ENCODE peak calls at places on chromosomes 11 and 22, in eight cellular contexts. D, P, H, B, V, U, Z and K are unnamed samples.

GRCh38 chr11:116512841-116513240 is 259.9 kb downstream of the BUD13 start:
- DNase-seq in U (no peak), H (no peak), Z (no peak), P (no peak), D (no peak), V (no peak), B (no peak), K (no peak)

GRCh38 chr11:103978588-103979580 is 57.6 kb upstream of the DDI1 start:
- DNase-seq in Z (no peak), B (no peak), V (no peak), H (no peak), P (no peak), U (no peak), D (no peak), K (no peak)

GRCh38 chr11:25941353-25941752 is 390.6 kb upstream of the ANO3 start:
- DNase-seq in H (no peak), P (no peak), U (no peak), Z (no peak), D (no peak), V (no peak), B (no peak), K (no peak)

GRCh38 chr11:102470257-102470656 is 17.7 kb upstream of the TMEM123 start:
- DNase-seq in B (no peak), Z (no peak), D (no peak), H (no peak), P (peak), U (no peak), V (no peak), K (no peak)

GRCh38 chr22:44834065-44834464 is 81.7 kb downstream of the ARHGAP8 start:
- DNase-seq in V (no peak), B (no peak), Z (no peak), D (no peak), P (no peak), H (no peak), U (no peak), K (no peak)

GRCh38 chr11:284081-285020 is 4.6 kb upstream of the PGGHG start:
- DNase-seq in D (no peak), U (no peak), V (no peak), H (no peak), Z (no peak), P (no peak), B (no peak), K (no peak)

GRCh38 chr11:46618789-46619188 is 1.4 kb downstream of the ATG13 start:
- DNase-seq in H (no peak), U (no peak), B (no peak), Z (no peak), V (no peak), D (no peak), P (no peak), K (no peak)

GRCh38 chr11:67409781-67410368 is 5.6 kb upstream of the CARNS1 start:
- DNase-seq in Z (no peak), U (no peak), V (no peak), H (peak), P (no peak), D (no peak), B (no peak), K (no peak)

GRCh38 chr22:46137218-46137766 is 13.0 kb upstream of the PPARA start:
- DNase-seq in D (no peak), H (no peak), V (no peak), Z (no peak), B (no peak), U (no peak), P (no peak), K (no peak)

GRCh38 chr11:43145653-43146052 is 166.1 kb upstream of the API5 start:
- DNase-seq in P (no peak), H (no peak), B (no peak), U (no peak), D (no peak), Z (no peak), V (no peak), K (no peak)

GRCh38 chr11:60455531-60456042 is at the start of gene MS4A1:
- DNase-seq in H (no peak), Z (no peak), D (no peak), U (no peak), V (no peak), B (no peak), P (no peak), K (no peak)

GRCh38 chr11:10809373-10810199 is 860 bp upstream of the EIF4G2 start:
- DNase-seq in U (peak), B (peak), D (no peak), V (peak), P (no peak), H (no peak), Z (peak), K (no peak)

GRCh38 chr11:10267821-10268220 is 26.2 kb downstream of the SBF2 start:
- DNase-seq in H (no peak), B (no peak), Z (no peak), D (no peak), P (no peak), U (no peak), V (no peak), K (no peak)

GRCh38 chr22:17795661-17796548 is 21.6 kb upstream of the BID start:
- DNase-seq in D (no peak), B (no peak), P (no peak), V (no peak), U (no peak), H (no peak), Z (no peak), K (no peak)